ENCODE peak calls at places on chromosomes 11 and 22, in five cellular contexts. X is neuronal stem cell, L is IMR-90, A is mesenchymal stem cell, H is H9. C is an unnamed sample.

GRCh38 chr11:125335101-125335500 is 161.0 kb downstream of the FEZ1 start:
- DNase-seq in X (no peak), L (no peak), A (no peak), H (no peak), C (no peak)

GRCh38 chr11:112248216-112248615 is 12.4 kb downstream of the PLET1 start:
- DNase-seq in X (no peak), L (peak), A (peak), H (no peak), C (peak)

GRCh38 chr11:85595285-85595884 is 31.8 kb downstream of the DLG2 start:
- DNase-seq in X (peak), L (peak), A (peak), H (no peak), C (peak)

GRCh38 chr11:12220305-12220704 is 109.9 kb downstream of the MICAL2 start:
- DNase-seq in X (no peak), L (no peak), A (no peak), H (no peak), C (no peak)

GRCh38 chr11:114059278-114059983 is at the start of gene ZBTB16:
- DNase-seq in X (peak), L (no peak), A (peak), H (peak), C (no peak)

GRCh38 chr11:111010391-111011354 is 234.9 kb upstream of the POU2AF2 start:
- DNase-seq in X (no peak), L (no peak), A (no peak), H (no peak), C (no peak)

GRCh38 chr11:74749127-74749964 is 697 bp downstream of the RNF169 start:
- DNase-seq in X (no peak), L (peak), A (peak), H (peak), C (peak)

GRCh38 chr22:24965822-24966626 is 13.5 kb downstream of the KIAA1671 start:
- DNase-seq in X (no peak), L (no peak), A (no peak), H (no peak), C (peak)

GRCh38 chr11:32305460-32305859 is 129.9 kb downstream of the WT1 start:
- DNase-seq in X (no peak), L (no peak), A (no peak), H (no peak), C (no peak)

GRCh38 chr11:86377972-86378371 is 3.3 kb downstream of the CCDC81 start:
- DNase-seq in X (no peak), L (no peak), A (no peak), H (no peak), C (no peak)

GRCh38 chr11:104324276-104324675 is 160.3 kb upstream of the PDGFD start:
- DNase-seq in X (no peak), L (no peak), A (no peak), H (no peak), C (no peak)

GRCh38 chr11:72684236-72684912 is 10.2 kb upstream of the PDE2A start:
- DNase-seq in X (no peak), L (peak), A (peak), H (peak), C (peak)

GRCh38 chr11:117410861-117411725 is 83.4 kb downstream of the CEP164 start:
- DNase-seq in X (no peak), L (no peak), A (no peak), H (peak), C (no peak)

GRCh38 chr11:22674470-22675426 is 8.3 kb downstream of the GAS2 start:
- DNase-seq in X (no peak), L (no peak), A (no peak), H (no peak), C (no peak)

GRCh38 chr22:32827061-32827602 is 25.6 kb downstream of the TIMP3 start:
- DNase-seq in X (no peak), L (no peak), A (no peak), H (no peak), C (no peak)

GRCh38 chr22:24097961-24098391 is 83.3 kb upstream of the SUSD2 start:
- DNase-seq in X (no peak), L (no peak), A (no peak), H (no peak), C (no peak)

GRCh38 chr11:34197256-34197655 is 91.8 kb downstream of the NAT10 start:
- DNase-seq in X (no peak), L (no peak), A (no peak), H (no peak), C (no peak)
- H3K4ac ChIP-seq in X (no peak), L (no peak), A (no peak), H (no peak), C (no peak)

DNA sequence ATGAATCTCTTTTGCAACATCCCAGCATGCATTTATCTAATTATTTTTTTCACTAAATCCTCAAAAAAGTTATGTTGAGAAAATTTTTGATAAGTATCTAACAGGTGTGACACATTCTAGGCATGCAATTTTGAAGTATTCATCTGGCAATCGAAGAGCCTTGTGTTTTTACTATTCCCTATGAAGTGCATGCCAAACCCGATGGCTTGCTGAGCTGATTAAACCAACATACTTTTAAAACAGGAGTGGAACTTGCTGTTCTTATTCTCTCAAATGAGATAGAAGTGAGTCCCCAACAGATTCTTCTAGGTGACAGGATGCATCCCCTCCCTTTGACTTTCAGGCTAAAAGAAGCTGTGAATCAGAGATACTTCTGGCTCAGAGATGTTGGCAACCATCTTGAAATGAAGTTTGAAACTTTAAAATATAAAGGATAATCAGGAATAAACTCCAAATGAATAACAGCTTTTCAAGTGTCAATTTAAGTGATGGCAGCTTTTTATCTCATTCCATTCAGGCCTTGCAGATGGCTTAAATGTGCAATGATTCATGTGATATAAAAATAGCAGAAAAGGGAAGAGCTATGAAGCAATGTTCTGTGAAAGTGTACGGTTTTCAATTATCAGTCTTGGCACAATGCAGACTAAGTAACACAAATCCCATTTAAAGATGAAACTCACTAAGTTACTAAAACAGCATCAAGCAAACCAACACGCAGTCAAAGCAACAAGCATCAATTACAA is 67.7 kb downstream of the APOL5 start:
- DNase-seq in X (no peak), L (no peak), A (peak), H (no peak), C (no peak)
- H3K4ac ChIP-seq in X (no peak), L (no peak), A (no peak), H (no peak), C (no peak)

GRCh38 chr11:77470971-77471370 is 2.9 kb downstream of the PAK1 start:
- DNase-seq in X (no peak), L (no peak), A (no peak), H (peak), C (no peak)

GRCh38 chr11:77473001-77473800 is 693 bp downstream of the PAK1 start:
- DNase-seq in X (peak), L (no peak), A (peak), H (peak), C (peak)

GRCh38 chr11:77473801-77474508 is at the start of gene PAK1:
- DNase-seq in X (peak), L (peak), A (peak), H (peak), C (peak)

GRCh38 chr11:77470504-77470903 is 3.4 kb downstream of the PAK1 start:
- DNase-seq in X (no peak), L (no peak), A (no peak), H (no peak), C (no peak)

GRCh38 chr11:77471520-77472234 is 2.2 kb downstream of the PAK1 start:
- DNase-seq in X (no peak), L (no peak), A (no peak), H (no peak), C (peak)
- H3K4ac ChIP-seq in X (no peak), L (no peak), A (no peak), H (no peak), C (peak)

GRCh38 chr11:14934641-14935351 is 37.4 kb downstream of the CALCA start:
- DNase-seq in X (no peak), L (no peak), A (no peak), H (no peak), C (no peak)
- H3K4ac ChIP-seq in X (no peak), L (no peak), A (no peak), H (no peak), C (no peak)

DNA sequence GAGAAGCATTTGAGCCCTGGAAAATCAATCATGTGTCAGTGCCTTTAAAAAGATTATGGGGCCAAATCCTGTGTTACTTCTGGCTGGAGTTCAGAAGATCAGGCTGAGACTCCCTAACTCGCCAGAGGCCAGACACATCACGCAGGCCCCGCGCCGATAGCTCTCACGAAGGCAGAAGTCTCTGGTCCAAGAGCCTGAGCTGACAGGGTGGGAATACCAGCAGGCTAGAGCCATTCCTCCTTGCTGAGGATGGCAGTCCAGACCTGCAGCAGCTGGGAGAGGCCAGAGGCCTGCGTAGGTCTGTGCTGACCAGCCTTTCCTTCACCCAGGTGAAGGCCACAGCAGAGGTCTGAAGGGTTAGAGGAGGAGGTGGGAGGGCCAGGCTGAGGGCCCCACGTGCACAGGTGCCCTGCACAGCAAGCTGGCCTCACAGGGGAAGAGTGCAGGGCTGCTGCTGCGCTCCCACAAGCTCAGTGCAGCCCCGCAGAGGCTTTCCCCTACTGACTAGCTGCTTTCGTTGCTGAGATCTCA is 52.9 kb downstream of the ST14 start:
- DNase-seq in X (no peak), L (no peak), A (no peak), H (peak), C (no peak)
- H3K4ac ChIP-seq in X (peak), L (no peak), A (no peak), H (no peak), C (no peak)

GRCh38 chr22:38504731-38505594 is 1.1 kb downstream of the DDX17 start:
- DNase-seq in X (peak), L (peak), A (peak), H (no peak), C (no peak)
- H3K4ac ChIP-seq in X (no peak), L (peak), A (peak), H (peak), C (peak)

GRCh38 chr11:14393889-14394288 is 34.9 kb upstream of the RRAS2 start:
- DNase-seq in X (no peak), L (no peak), A (no peak), H (no peak), C (no peak)

GRCh38 chr11:14393129-14393528 is 34.1 kb upstream of the RRAS2 start:
- DNase-seq in X (no peak), L (no peak), A (no peak), H (no peak), C (no peak)

GRCh38 chr11:14399087-14399486 is 40.1 kb upstream of the RRAS2 start:
- DNase-seq in X (no peak), L (no peak), A (no peak), H (no peak), C (no peak)

GRCh38 chr11:14390669-14391068 is 31.7 kb upstream of the RRAS2 start:
- DNase-seq in X (no peak), L (no peak), A (no peak), H (no peak), C (no peak)

DNA sequence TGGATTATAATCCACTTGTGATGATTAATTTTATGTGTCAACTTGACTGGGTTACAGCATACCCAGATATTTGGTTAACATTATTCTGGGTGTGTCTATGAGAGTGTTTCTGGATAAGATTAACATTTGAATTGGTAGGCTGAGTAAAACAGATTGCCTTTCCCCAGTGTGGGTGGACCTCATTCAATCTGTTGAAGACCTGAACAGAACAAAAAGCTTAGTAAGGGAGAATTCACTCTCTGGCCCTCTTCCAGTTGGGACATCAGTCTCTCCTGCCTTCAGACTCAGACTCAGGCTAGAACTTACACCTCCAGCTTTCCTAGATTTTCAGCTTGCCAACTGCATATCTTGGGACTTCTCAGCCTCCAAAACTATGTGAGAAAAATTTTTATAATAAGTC is 37.3 kb upstream of the RRAS2 start:
- DNase-seq in X (no peak), L (no peak), A (no peak), H (no peak), C (no peak)
- H3K4ac ChIP-seq in X (no peak), L (no peak), A (no peak), H (no peak), C (no peak)

GRCh38 chr11:83280256-83280655 is 5.9 kb downstream of the CCDC90B start:
- DNase-seq in X (no peak), L (no peak), A (no peak), H (no peak), C (no peak)

GRCh38 chr11:83272627-83273026 is 13.5 kb downstream of the CCDC90B start:
- DNase-seq in X (no peak), L (peak), A (peak), H (no peak), C (peak)

GRCh38 chr11:83278351-83278750 is 7.8 kb downstream of the CCDC90B start:
- DNase-seq in X (no peak), L (peak), A (no peak), H (no peak), C (no peak)

DNA sequence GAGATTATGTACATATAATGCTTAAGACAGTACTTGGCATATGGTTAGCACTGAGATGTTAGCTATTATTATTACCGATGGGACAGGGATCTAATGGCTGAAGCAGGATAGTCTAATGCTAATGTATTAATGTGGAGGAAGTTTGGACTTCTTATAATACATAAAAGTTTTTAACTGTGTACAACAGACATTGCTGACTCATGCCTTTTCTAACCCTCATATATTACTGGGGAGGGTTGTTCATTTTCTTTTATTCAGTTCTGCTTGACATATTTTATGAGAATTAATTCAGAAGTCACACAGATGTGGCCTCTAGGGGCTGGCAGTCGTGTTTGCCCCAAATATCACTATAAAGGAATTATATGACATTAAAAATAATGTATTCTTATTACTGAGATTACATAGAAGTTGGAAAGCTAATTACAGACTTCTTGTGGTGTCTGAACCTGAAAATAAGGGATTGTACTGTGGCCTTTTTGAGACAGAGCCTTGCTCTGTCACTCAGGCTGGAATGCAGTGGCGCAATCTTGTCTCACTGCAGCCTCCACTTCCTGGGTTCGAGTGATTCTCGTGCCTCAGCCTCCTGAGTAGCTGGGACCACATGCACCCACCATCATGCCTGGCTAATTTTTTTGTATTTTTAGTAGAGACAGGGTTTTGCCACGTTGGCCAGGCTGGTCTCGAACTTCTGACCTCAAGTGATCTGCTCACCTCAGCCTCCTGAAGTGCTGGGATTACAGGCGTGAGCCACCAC is 10.1 kb downstream of the CCDC90B start:
- DNase-seq in X (no peak), L (no peak), A (no peak), H (no peak), C (no peak)
- H3K4ac ChIP-seq in X (no peak), L (no peak), A (no peak), H (no peak), C (no peak)

GRCh38 chr11:3831378-3832239 is 9.2 kb downstream of the RHOG start:
- DNase-seq in X (no peak), L (no peak), A (no peak), H (no peak), C (no peak)
- H3K4ac ChIP-seq in X (no peak), L (no peak), A (no peak), H (no peak), C (peak)